ENCODE peak calls at places on chromosomes 4 and X, in seven cellular contexts. B is upper lobe of right lung, G is tibial artery, J is AG09309, T is lung, X is cardiac fibroblast, E is BE2C. A is an unnamed sample.

GRCh38 chr4:148445903-148446261 is 3.7 kb upstream of the NR3C2 start:
- DNase-seq in B (no peak), G (no peak), J (no peak), T (no peak), X (no peak), E (no peak), A (no peak)

GRCh38 chr4:60034371-60034770 is 1165.8 kb upstream of the ADGRL3 start:
- DNase-seq in B (no peak), G (no peak), J (no peak), T (no peak), X (no peak), E (no peak), A (no peak)

GRCh38 chr4:128006592-128006991 is 41.4 kb downstream of the ABHD18 start:
- DNase-seq in B (no peak), G (no peak), J (no peak), T (no peak), X (peak; percentile 71), E (no peak), A (no peak)

GRCh38 chrX:121389976-121390709 is 342.7 kb downstream of the GLUD2 start:
- DNase-seq in B (no peak), G (no peak), J (no peak), T (no peak), X (peak; percentile 14), E (no peak), A (no peak)

GRCh38 chrX:121455890-121456289 is 408.5 kb downstream of the GLUD2 start:
- DNase-seq in B (no peak), G (no peak), J (no peak), T (no peak), X (no peak), E (no peak), A (no peak)

GRCh38 chr4:28966982-28967381 is 1753.2 kb upstream of the PCDH7 start:
- DNase-seq in B (no peak), G (no peak), J (peak; percentile 24), T (no peak), X (peak; percentile 48), E (no peak), A (no peak)

GRCh38 chrX:3651272-3651671 is 62.2 kb downstream of the PRKX start:
- DNase-seq in B (no peak), G (no peak), J (no peak), T (no peak), X (peak; percentile 56), E (no peak), A (no peak)

GRCh38 chr4:99033956-99034355 is 38.4 kb downstream of the METAP1 start:
- DNase-seq in B (no peak), G (no peak), J (no peak), T (no peak), X (no peak), E (no peak), A (no peak)

GRCh38 chr4:147360301-147360700 is 120.6 kb upstream of the EDNRA start:
- DNase-seq in B (no peak), G (no peak), J (peak; percentile 61), T (no peak), X (peak; percentile 88), E (no peak), A (no peak)

GRCh38 chr4:146368209-146368608 is 153.5 kb downstream of the SLC10A7 start:
- DNase-seq in B (no peak), G (no peak), J (no peak), T (no peak), X (peak; percentile 27), E (peak; percentile 15), A (no peak)

GRCh38 chr4:574346-575161 is 1.5 kb downstream of the TMEM271 start:
- DNase-seq in B (no peak), G (no peak), J (no peak), T (no peak), X (no peak), E (no peak), A (no peak)

GRCh38 chr4:165873298-165874071 is 448 bp downstream of the TLL1 start:
- DNase-seq in B (peak; percentile 72), G (no peak), J (no peak), T (no peak), X (peak; percentile 7), E (peak; percentile 50), A (no peak)

GRCh38 chr4:183287309-183287659 is 32.8 kb downstream of the CLDN22 start:
- DNase-seq in B (no peak), G (no peak), J (no peak), T (no peak), X (no peak), E (no peak), A (no peak)

GRCh38 chrX:118772051-118772450 is 44.6 kb downstream of the IL13RA1 start:
- DNase-seq in B (no peak), G (no peak), J (no peak), T (no peak), X (no peak), E (no peak), A (no peak)

GRCh38 chrX:110477593-110478228 is 119.1 kb downstream of the RTL9 start:
- DNase-seq in B (no peak), G (no peak), J (no peak), T (no peak), X (no peak), E (no peak), A (no peak)

GRCh38 chr4:51843309-51844156 is 580 bp downstream of the DCUN1D4 start:
- DNase-seq in B (peak; percentile 88), G (peak; percentile 83), J (no peak), T (peak; percentile 68), X (peak; percentile 70), E (peak; percentile 70), A (peak; percentile 70)

GRCh38 chrX:140507223-140507981 is 2.5 kb upstream of the SOX3 start:
- DNase-seq in B (no peak), G (no peak), J (no peak), T (no peak), X (no peak), E (no peak), A (no peak)

GRCh38 chr4:123350726-123351125 is 45.9 kb upstream of the SPRY1 start:
- DNase-seq in B (no peak), G (no peak), J (no peak), T (no peak), X (no peak), E (no peak), A (no peak)

GRCh38 chr4:123064390-123064789 is 142.0 kb upstream of the NUDT6 start:
- DNase-seq in B (no peak), G (no peak), J (no peak), T (no peak), X (peak; percentile 97), E (no peak), A (no peak)

GRCh38 chr4:78299565-78299972 is 242.4 kb downstream of the FRAS1 start:
- DNase-seq in B (no peak), G (no peak), J (no peak), T (no peak), X (no peak), E (no peak), A (no peak)

GRCh38 chr4:113435893-113436292 is 325.6 kb downstream of the CAMK2D start:
- DNase-seq in B (no peak), G (peak; percentile 74), J (no peak), T (no peak), X (peak; percentile 92), E (peak; percentile 58), A (peak; percentile 83)

GRCh38 chr4:13523591-13524503 is 20.5 kb downstream of the NKX3-2 start:
- DNase-seq in B (no peak), G (no peak), J (no peak), T (no peak), X (no peak), E (no peak), A (no peak)

GRCh38 chr4:13522282-13523104 is 21.8 kb downstream of the NKX3-2 start:
- DNase-seq in B (peak; percentile 57), G (no peak), J (no peak), T (no peak), X (no peak), E (no peak), A (no peak)

GRCh38 chr4:13524504-13525243 is 19.6 kb downstream of the NKX3-2 start:
- DNase-seq in B (no peak), G (no peak), J (no peak), T (no peak), X (peak; percentile 49), E (no peak), A (no peak)

GRCh38 chr4:13521047-13521446 is 23.3 kb downstream of the NKX3-2 start:
- DNase-seq in B (no peak), G (no peak), J (no peak), T (no peak), X (no peak), E (no peak), A (no peak)

GRCh38 chr4:13523105-13523477 is 21.2 kb downstream of the NKX3-2 start:
- DNase-seq in B (no peak), G (no peak), J (no peak), T (no peak), X (no peak), E (no peak), A (no peak)
- H3K4me3 ChIP-seq in B (no peak overlapping the region), G (no peak overlapping the region), J (no peak overlapping the region), T (no peak overlapping the region), X (no peak overlapping the region), E (no peak overlapping the region), A (no peak overlapping the region)

GRCh38 chr4:152045397-152045780 is 284.6 kb upstream of the GATB start:
- DNase-seq in B (no peak), G (no peak), J (no peak), T (no peak), X (no peak), E (no peak), A (no peak)
- H3K4me3 ChIP-seq in B (no peak overlapping the region), G (no peak overlapping the region), J (no peak overlapping the region), T (no peak overlapping the region), X (no peak overlapping the region), E (no peak overlapping the region), A (no peak overlapping the region)

DNA sequence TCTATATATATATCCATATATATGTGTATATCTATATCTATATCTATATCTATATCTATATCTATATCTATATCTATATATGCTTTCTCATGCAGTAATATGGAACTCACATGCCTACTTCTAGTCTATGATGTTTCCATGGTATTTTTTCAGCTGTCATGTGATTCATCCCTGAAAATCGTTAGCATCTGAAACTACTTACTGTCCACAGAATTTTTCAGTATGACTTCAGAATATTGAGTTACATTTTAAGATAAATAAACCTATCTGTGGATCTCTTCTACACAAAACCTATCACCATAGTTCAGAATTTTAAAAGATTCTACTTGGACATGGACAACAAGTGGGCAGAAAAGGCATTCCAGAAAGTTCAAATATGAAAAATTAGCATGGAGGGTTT is 855.1 kb upstream of the INTU start:
- DNase-seq in B (no peak), G (no peak), J (peak; percentile 56), T (no peak), X (peak; percentile 80), E (no peak), A (no peak)
- H3K4me3 ChIP-seq in B (no peak overlapping the region), G (no peak overlapping the region), J (no peak overlapping the region), T (no peak overlapping the region), X (no peak overlapping the region), E (no peak overlapping the region), A (no peak overlapping the region)

GRCh38 chr4:38804654-38805295 is at the start of gene TLR1:
- DNase-seq in B (no peak), G (no peak), J (peak; percentile 35), T (no peak), X (peak; percentile 83), E (no peak), A (no peak)
- H3K4me3 ChIP-seq in B (peak within 1 kb of the TSS; percentile 52), G (peak within 1 kb of the TSS; percentile 35), J (no peak within 1 kb of the TSS), T (peak within 1 kb of the TSS; percentile 16), X (peak within 1 kb of the TSS; percentile 32), E (no peak within 1 kb of the TSS), A (peak within 1 kb of the TSS; percentile 22)